ENCODE peak calls at places on chromosomes 3 and 15, in five cellular contexts. F is AG04450, A is dorsolateral prefrontal cortex, U is endothelial cell of umbilical vein, B is upper lobe of right lung. H is an unnamed sample. For H3K27me3, the result is how much of the 10 kb centered on the place peaks cover.

GRCh38 chr3:70393881-70394612 is 81.6 kb upstream of the MDFIC2 start:
- DNase-seq in F (no peak), A (no peak), U (no peak), B (no peak), H (no peak)

GRCh38 chr3:37243811-37244748 is 69.7 kb upstream of the LRRFIP2 start:
- DNase-seq in F (no peak), A (peak), U (peak), B (peak), H (peak)

GRCh38 chr3:32313723-32314473 is 75.4 kb downstream of the CMTM8 start:
- DNase-seq in F (no peak), A (no peak), U (peak), B (no peak), H (no peak)

GRCh38 chr15:70259030-70259424 is 161.3 kb upstream of the TLE3 start:
- DNase-seq in F (peak), A (no peak), U (peak), B (peak), H (no peak)

GRCh38 chr3:32076566-32076965 is 29.9 kb upstream of the GPD1L start:
- DNase-seq in F (no peak), A (no peak), U (no peak), B (no peak), H (no peak)

GRCh38 chr3:141544697-141545096 is 57.9 kb downstream of the RASA2 start:
- DNase-seq in F (no peak), A (no peak), U (peak), B (no peak), H (no peak)

GRCh38 chr15:40618906-40619305 is 24.9 kb downstream of the KNL1 start:
- DNase-seq in F (no peak), A (no peak), U (no peak), B (no peak), H (no peak)

GRCh38 chr15:52652984-52653383 is 26.2 kb downstream of the ATOSA start:
- DNase-seq in F (peak), A (no peak), U (no peak), B (no peak), H (no peak)

GRCh38 chr3:71484452-71484851 is 99.1 kb downstream of the FOXP1 start:
- DNase-seq in F (no peak), A (no peak), U (no peak), B (no peak), H (no peak)

GRCh38 chr3:32778389-32778788 is 39.4 kb upstream of the TRIM71 start:
- DNase-seq in F (no peak), A (no peak), U (no peak), B (no peak), H (no peak)

GRCh38 chr3:143056372-143056771 is 55.0 kb downstream of the U2SURP start:
- DNase-seq in F (no peak), A (no peak), U (no peak), B (no peak), H (no peak)

GRCh38 chr3:34011171-34012101 is 213.0 kb downstream of the PDCD6IP start:
- DNase-seq in F (no peak), A (no peak), U (peak), B (no peak), H (no peak)

GRCh38 chr3:122947086-122947611 is 80.4 kb downstream of the SEMA5B start:
- DNase-seq in F (no peak), A (no peak), U (no peak), B (no peak), H (no peak)

GRCh38 chr15:58483316-58483715 is 51.5 kb downstream of the LIPC start:
- DNase-seq in F (no peak), A (no peak), U (no peak), B (no peak), H (no peak)

GRCh38 chr15:56739964-56740640 is 6.8 kb upstream of the ZNF280D start:
- DNase-seq in F (no peak), A (no peak), U (no peak), B (no peak), H (no peak)

GRCh38 chr15:77538011-77538410 is 94.7 kb downstream of the LINGO1 start:
- DNase-seq in F (no peak), A (no peak), U (no peak), B (peak), H (no peak)

DNA sequence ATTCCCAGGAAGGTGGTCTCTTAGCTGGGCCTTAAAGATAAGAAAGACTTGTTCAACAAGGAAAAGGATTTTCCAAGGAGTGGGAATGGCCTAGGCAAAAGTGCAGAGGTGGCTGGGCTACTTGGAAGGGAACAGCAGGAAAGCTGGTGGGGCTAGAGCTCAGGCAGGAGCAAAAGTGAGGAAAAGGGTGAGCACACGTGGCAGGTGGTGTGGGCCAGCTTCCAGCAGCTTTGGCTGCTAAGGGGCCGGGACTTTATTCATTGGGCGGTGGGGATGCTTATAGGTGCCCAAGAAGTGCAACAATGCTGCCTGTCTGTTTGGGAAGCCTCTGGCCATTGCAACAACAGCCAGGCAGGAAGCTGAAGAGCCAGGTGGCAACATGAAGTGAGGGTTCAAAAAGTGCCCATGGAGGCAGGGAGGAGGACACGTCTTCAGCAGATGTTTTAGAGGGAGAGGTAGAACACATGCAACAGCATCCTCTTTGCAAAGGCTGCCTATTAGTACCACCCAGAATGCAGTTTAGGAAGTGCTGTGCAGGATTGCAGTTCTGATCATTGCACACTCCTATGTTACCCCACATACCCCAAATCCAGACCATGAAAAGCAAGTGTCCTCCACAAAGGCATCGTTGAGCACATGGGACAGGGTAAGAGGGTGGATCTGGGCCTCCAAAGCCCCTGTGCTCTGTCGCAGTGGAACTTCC is 13.8 kb downstream of the ALDH1A3 start:
- DNase-seq in F (no peak), A (no peak), U (no peak), B (no peak), H (no peak)
- H3K27me3 ChIP-seq in F (under half), A (under half), U (under half), B (under half), H (under half)

DNA sequence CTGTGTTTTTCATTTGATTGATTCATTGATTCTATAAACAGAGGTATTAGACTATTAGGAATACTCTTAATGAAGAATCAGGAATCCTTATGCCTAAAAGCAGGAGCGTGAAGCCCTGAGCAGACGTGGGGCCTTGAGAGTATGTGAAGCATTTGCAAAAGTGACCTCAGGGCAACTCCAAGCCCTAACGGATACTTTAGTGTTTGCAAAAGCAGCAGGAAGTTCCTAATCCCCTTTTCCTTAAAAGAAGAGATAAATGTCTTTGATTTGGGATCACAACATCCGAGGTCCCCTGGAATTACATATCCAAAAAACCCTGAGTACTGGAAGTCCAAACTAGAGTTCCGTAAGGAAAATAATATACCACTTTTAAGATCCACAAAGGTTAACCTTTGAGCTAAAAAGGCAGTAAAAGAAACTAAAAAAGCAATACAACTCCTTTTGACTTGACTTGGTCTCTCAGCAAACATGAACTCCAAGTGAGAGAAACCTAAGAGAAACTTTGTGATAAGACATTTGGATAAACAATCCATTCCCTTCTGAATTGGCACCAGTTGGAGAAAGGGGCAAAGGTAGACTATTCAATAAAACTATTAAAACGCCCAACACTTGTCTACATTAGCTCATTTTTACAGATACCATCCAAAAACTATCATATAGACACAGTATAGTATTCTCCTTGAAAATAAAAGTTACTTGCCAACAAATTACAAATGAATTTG is 27.4 kb downstream of the PRTG start:
- DNase-seq in F (no peak), A (no peak), U (no peak), B (no peak), H (no peak)
- H3K27me3 ChIP-seq in F (under half), A (under half), U (under half), B (under half), H (under half)

GRCh38 chr3:53913401-53913800 is 21.7 kb upstream of the SELENOK start:
- DNase-seq in F (no peak), A (no peak), U (no peak), B (no peak), H (no peak)
- H3K27me3 ChIP-seq in F (under half), A (under half), U (under half), B (under half), H (under half)

GRCh38 chr15:91238664-91239428 is 138.8 kb downstream of the SV2B start:
- DNase-seq in F (no peak), A (no peak), U (no peak), B (no peak), H (no peak)
- H3K27me3 ChIP-seq in F (under half), A (under half), U (under half), B (under half), H (under half)

DNA sequence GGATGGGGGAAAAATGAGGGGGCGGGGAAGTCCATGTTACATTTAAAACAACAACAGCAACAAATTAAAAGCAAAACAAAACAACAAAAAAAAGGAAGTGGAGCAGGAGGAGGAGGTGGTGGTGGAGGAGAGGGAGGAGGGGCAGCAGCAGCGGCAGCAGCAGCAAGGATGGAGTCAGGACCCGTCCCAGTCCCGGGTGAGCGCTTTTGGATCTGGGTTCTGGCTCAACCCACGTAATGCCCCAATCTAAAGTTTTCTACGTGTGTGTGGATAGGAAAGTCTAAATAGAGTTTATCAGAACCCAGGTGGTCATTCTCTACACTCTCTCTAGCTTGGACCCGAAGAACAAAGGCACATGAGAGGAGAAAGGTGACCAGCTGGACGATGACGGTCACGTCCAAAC is 721 bp upstream of the ISL2 start:
- DNase-seq in F (no peak), A (no peak), U (no peak), B (no peak), H (no peak)
- H3K27me3 ChIP-seq in F (under half), A (half or more), U (half or more), B (half or more), H (half or more)

DNA sequence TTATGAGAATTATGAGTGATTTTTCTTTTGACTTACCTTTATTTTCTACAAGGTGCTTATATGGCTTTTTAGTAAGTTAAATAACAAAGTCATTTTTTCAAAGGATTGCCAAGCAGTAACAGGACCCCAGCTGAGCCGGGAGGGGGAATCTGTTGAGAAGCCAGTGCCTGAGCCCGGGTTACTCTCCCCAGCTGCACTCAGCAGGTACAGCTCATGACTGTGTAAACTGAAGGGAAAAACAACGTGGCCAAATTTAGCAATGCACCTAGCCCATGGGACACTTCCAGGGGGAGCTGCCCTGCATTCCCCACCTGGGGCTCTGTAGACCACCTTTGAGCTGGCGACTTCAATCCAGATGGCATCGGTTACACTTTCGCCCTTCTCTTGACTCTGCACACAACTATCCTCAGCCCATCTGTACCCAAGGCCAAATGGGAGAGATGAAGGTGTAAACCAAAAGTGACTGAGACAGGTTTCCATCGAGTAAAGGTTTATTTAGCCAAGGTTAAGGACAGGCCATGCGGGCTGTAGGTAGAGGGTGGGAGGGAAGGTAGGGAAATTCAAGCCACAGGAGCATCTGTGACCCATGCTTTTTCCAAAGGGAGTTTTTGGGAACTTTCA is 18.2 kb upstream of the HCN4 start:
- DNase-seq in F (no peak), A (no peak), U (no peak), B (peak), H (no peak)
- H3K27me3 ChIP-seq in F (under half), A (under half), U (under half), B (under half), H (under half)

DNA sequence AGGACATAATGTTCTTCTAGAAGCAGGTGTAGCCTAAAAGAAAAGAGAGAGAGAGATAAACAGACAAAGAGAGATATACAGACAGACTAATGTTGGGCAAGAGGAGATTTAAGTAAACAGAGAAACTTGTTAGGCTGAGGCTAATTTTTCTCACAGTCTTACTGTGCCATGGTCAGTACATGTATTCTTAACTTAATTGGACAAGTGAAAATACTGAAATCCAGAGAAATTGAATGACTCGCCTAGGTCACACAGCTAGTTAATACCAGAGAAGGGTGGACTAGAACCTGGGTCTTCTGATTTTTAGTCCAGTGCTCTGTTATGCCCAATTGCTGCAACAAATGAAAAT is 6.7 kb upstream of the ZNF609 start:
- DNase-seq in F (no peak), A (no peak), U (no peak), B (no peak), H (no peak)
- H3K27me3 ChIP-seq in F (under half), A (under half), U (under half), B (under half), H (under half)

GRCh38 chr15:74131618-74132191 is 1.3 kb downstream of the ISLR2 start:
- DNase-seq in F (no peak), A (no peak), U (no peak), B (no peak), H (no peak)
- H3K27me3 ChIP-seq in F (half or more), A (half or more), U (half or more), B (half or more), H (half or more)

DNA sequence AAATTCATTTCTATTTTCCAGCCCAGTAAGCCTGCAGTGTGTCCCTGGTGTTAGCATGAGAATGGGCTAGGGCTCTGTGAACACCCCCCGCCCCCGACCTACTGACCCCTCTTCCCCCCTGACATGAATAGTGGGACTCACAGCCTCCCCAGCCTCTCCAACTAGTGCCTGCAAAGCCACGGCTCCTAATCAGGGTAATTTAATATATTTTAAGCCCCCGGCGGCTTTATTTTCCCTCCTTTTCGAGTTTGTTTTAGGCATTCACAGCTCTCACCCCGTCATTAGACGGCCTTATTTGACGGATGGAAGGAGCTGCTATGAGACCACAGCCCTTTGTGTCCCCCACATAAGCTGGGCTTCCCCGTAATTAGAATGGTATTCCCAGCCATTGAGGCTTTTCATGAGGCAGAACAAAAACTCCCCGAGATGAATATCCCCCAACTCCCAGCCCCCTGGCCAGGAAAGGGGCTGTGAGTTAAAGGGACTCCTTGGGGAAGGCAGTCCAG is 78.3 kb upstream of the POLG start:
- DNase-seq in F (no peak), A (no peak), U (no peak), B (peak), H (no peak)
- H3K27me3 ChIP-seq in F (half or more), A (half or more), U (half or more), B (half or more), H (half or more)

DNA sequence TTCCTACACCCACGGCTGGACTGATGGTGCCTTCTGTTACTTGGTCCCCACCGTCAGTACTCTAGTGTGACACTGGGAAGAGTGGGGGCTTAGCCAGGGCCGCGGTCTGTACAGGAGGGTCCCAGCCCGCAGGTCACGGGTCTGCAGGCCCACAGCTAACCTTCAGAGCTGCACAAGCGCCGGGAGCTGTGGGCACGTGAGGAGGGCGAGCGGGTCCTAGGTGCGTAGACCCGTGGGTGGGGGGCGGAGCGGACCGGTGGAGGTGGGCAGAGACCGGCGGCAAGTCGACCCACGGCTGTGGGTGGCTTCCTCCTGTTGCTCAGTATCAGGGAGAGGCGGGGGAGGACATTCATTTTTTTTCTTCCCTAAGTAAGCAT is 1.2 kb downstream of the TNFAIP8L3 start:
- DNase-seq in F (no peak), A (no peak), U (no peak), B (no peak), H (no peak)
- H3K27me3 ChIP-seq in F (under half), A (under half), U (under half), B (under half), H (under half)

H was measured in suprapubic skin.